ENCODE peak calls at places on chromosomes 4 and X, in four cellular contexts. Y is NCI-H2081, G is NCI-H1092 treated with DMSO at 0.1 percent for 48 hours, X is T-helper 2 cell. K is an unnamed sample.
A peak's percentile ranks its signal among the peaks of the same experiment; 100 is the strongest.

GRCh38 chr4:181418491-181418890 is 824.7 kb upstream of the TENM3 start:
- DNase-seq in X (no peak), G (peak; percentile 92), Y (peak; percentile 50), K (no peak)

GRCh38 chrX:115968436-115969252 is 201.9 kb upstream of the AGTR2 start:
- DNase-seq in G (peak; percentile 62), Y (peak; percentile 94), X (no peak), K (no peak)

GRCh38 chr4:127622923-127623754 is 9.6 kb upstream of the INTU start:
- DNase-seq in Y (peak; percentile 56), X (no peak), G (peak; percentile 42), K (peak; percentile 26)

GRCh38 chrX:51484616-51485015 is 11.8 kb downstream of the NUDT11 start:
- DNase-seq in Y (no peak), X (no peak), G (no peak), K (no peak)

GRCh38 chr4:39792128-39792527 is 94.2 kb downstream of the UBE2K start:
- DNase-seq in G (no peak), Y (no peak), X (no peak), K (no peak)

GRCh38 chr4:99815597-99816011 is 1.0 kb upstream of the DAPP1 start:
- DNase-seq in X (no peak), G (no peak), Y (peak; percentile 54), K (no peak)

GRCh38 chrX:13891367-13892146 is 74.7 kb upstream of the GPM6B start:
- DNase-seq in G (no peak), Y (no peak), X (no peak), K (no peak)

GRCh38 chrX:96126182-96126581 is 558.5 kb upstream of the DIAPH2 start:
- DNase-seq in Y (no peak), G (no peak), X (no peak), K (no peak)

GRCh38 chr4:22607382-22607781 is 85.4 kb upstream of the GBA3 start:
- DNase-seq in G (peak; percentile 49), X (no peak), Y (peak; percentile 38), K (peak; percentile 42)

GRCh38 chr4:158824425-158825274 is 55.8 kb downstream of the FNIP2 start:
- DNase-seq in G (no peak), Y (no peak), X (no peak), K (peak; percentile 75)

GRCh38 chr4:110781944-110782343 is 159.1 kb upstream of the PITX2 start:
- DNase-seq in Y (no peak), X (no peak), G (no peak), K (no peak)

GRCh38 chr4:3480528-3481112 is 17.5 kb downstream of the DOK7 start:
- DNase-seq in X (peak; percentile 57), Y (peak; percentile 69), G (peak; percentile 59), K (peak; percentile 74)

GRCh38 chrX:23803931-23804381 is 21.0 kb downstream of the SAT1 start:
- DNase-seq in G (no peak), X (no peak), Y (no peak), K (peak; percentile 69)

GRCh38 chrX:132837126-132837525 is 121.3 kb downstream of the HS6ST2 start:
- DNase-seq in G (no peak), X (no peak), Y (no peak), K (no peak)

GRCh38 chr4:176451441-176451840 is 131.7 kb downstream of the SPCS3 start:
- DNase-seq in Y (peak; percentile 40), X (no peak), G (no peak), K (no peak)

GRCh38 chr4:161336621-161337020 is 827.2 kb downstream of the FSTL5 start:
- DNase-seq in Y (no peak), G (no peak), X (no peak), K (no peak)

K was measured in EH.